ENCODE peak calls at places on chromosomes 4 and X, in four cellular contexts. K is AG10803, E is esophagus squamous epithelium, D is kidney epithelial cell. I is an unnamed sample.
A peak's percentile ranks its signal among the peaks of the same experiment; 100 is the strongest.

GRCh38 chrX:136920001-136920400 is 39.5 kb upstream of the RBMX start:
- DNase-seq in K (no peak), E (no peak), D (no peak), I (no peak)

GRCh38 chr4:30716671-30717207 is 3.4 kb upstream of the PCDH7 start:
- DNase-seq in K (no peak), E (no peak), D (no peak), I (no peak)

GRCh38 chrX:48676893-48677270 is 6.7 kb upstream of the WAS start:
- DNase-seq in K (no peak), E (no peak), D (no peak), I (no peak)

GRCh38 chrX:37378399-37378798 is 29.2 kb downstream of the PRRG1 start:
- DNase-seq in K (peak; percentile 32), E (no peak), D (no peak), I (no peak)

GRCh38 chr4:41050840-41051775 is 163.2 kb downstream of the APBB2 start:
- DNase-seq in K (no peak), E (no peak), D (no peak), I (no peak)

GRCh38 chr4:55871299-55871800 is 17.9 kb downstream of the EXOC1 start:
- DNase-seq in K (no peak), E (no peak), D (no peak), I (no peak)

GRCh38 chr4:1241936-1242505 is 6.9 kb downstream of the CTBP1 start:
- DNase-seq in K (no peak), E (no peak), D (no peak), I (no peak)

GRCh38 chrX:121987163-121987562 is 939.8 kb downstream of the GLUD2 start:
- DNase-seq in K (peak; percentile 68), E (no peak), D (no peak), I (no peak)

GRCh38 chrX:140510306-140510676 is 5.4 kb upstream of the SOX3 start:
- DNase-seq in K (no peak), E (no peak), D (no peak), I (no peak)

DNA sequence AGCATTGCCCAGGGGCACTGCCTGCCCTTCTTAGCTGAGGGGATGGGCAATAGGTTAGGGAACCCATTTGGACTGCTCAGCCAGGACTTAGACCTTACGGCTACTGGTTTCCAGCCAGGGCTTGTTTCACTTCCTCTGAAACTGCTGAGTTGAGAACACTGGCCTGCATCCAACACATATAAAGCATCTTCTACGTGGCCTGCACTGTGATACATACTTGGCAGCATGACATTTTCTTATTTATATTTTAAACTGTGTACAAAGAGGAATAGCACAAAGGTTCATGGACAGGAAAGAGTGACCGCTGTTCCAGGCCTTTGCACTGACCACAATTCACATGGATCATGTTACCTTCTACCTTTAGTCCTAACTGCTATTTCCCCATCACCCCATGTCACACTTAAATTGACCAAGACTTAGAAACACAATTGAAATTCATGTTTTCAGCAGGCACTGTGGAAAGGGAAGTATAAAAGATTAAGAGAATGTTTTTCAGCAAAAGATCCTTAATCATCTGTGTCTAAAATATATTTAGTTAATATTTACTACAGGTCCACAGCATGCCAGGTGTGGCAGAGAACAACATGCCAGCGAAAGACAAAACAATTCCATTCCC is 43.7 kb downstream of the NLGN4X start:
- DNase-seq in K (no peak), E (no peak), D (no peak), I (peak; percentile 1)
- H3K4me3 ChIP-seq in K (no peak overlapping the region), E (no peak overlapping the region), D (no peak overlapping the region), I (no peak overlapping the region)

GRCh38 chr4:136687596-136687995 is 844.7 kb downstream of the PCDH18 start:
- DNase-seq in K (no peak), E (no peak), D (no peak), I (no peak)

GRCh38 chr4:136690363-136690762 is 841.9 kb downstream of the PCDH18 start:
- DNase-seq in K (no peak), E (no peak), D (no peak), I (no peak)

GRCh38 chr4:136691607-136692006 is 840.7 kb downstream of the PCDH18 start:
- DNase-seq in K (no peak), E (no peak), D (no peak), I (no peak)

GRCh38 chr4:136687118-136687517 is 845.2 kb downstream of the PCDH18 start:
- DNase-seq in K (no peak), E (no peak), D (no peak), I (no peak)
- TF ChIP-seq CTCF in K (no peak), E (no peak), D (no peak), I (peak; percentile 51)

GRCh38 chr4:183798921-183799307 is 106.2 kb upstream of the STOX2 start:
- DNase-seq in K (no peak), E (no peak), D (no peak), I (no peak)

GRCh38 chr4:183801460-183802168 is 103.5 kb upstream of the STOX2 start:
- DNase-seq in K (no peak), E (no peak), D (no peak), I (no peak)

GRCh38 chr4:183797445-183798248 is 107.5 kb upstream of the STOX2 start:
- DNase-seq in K (peak; percentile 6), E (no peak), D (no peak), I (no peak)

GRCh38 chr4:183797041-183797444 is 108.1 kb upstream of the STOX2 start:
- DNase-seq in K (no peak), E (no peak), D (no peak), I (no peak)

DNA sequence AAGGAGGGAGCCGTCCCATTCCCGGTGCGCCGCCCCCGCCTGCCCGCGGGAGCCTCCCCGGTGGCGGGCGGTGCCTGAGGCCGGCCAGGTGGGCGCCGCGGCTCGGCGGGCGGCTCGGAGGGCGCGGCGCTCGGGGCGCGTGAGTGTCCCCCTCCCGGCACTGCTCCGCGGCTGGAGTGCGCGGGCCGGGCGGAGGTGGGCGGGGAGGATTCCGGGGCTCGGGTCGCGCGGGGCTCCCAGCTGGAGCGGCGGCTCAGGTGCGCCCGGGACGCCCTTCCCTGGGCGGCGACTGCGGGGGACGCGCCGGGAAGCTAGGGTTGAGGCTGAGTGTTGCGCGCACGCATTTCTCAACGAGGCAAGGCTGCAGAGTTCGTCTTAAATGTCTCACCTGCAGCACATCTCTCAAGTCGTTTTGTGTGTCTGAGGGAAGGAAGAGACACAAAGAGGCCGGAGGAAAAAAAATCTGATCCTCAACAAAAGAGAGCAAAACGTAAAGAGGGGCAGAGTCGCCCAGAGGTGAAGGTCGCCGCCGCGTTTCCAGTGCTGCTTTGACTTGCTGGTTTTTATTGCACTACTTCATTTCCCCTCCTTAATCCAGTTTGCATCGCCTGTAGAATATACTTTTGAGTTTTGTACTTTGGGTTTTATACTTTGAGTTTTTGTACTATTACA is 106.7 kb upstream of the STOX2 start:
- DNase-seq in K (no peak), E (no peak), D (no peak), I (no peak)
- H3K4me3 ChIP-seq in K (no peak overlapping the region), E (peak overlapping the region; percentile 70), D (peak overlapping the region; percentile 64), I (peak overlapping the region; percentile 72)

GRCh38 chr4:121048165-121048564 is 24.2 kb downstream of the NDNF start:
- DNase-seq in K (no peak), E (no peak), D (no peak), I (no peak)

GRCh38 chr4:121054373-121054772 is 18.0 kb downstream of the NDNF start:
- DNase-seq in K (no peak), E (no peak), D (no peak), I (no peak)

GRCh38 chr4:121049072-121049599 is 23.2 kb downstream of the NDNF start:
- DNase-seq in K (no peak), E (no peak), D (no peak), I (no peak)

GRCh38 chr4:121053601-121054143 is 18.7 kb downstream of the NDNF start:
- DNase-seq in K (peak; percentile 72), E (no peak), D (no peak), I (peak; percentile 9)

GRCh38 chr4:121050251-121050650 is 22.1 kb downstream of the NDNF start:
- DNase-seq in K (no peak), E (no peak), D (no peak), I (no peak)
- TF ChIP-seq CTCF in K (peak; percentile 44), E (no peak), D (peak; percentile 26), I (peak; percentile 48)

GRCh38 chrX:45767021-45767491 is 566.4 kb upstream of the DIPK2B start:
- DNase-seq in K (peak; percentile 75), E (no peak), D (no peak), I (no peak)
- H3K4me3 ChIP-seq in K (peak overlapping the region; percentile 72), E (no peak overlapping the region), D (peak overlapping the region; percentile 52), I (peak overlapping the region; percentile 79)

DNA sequence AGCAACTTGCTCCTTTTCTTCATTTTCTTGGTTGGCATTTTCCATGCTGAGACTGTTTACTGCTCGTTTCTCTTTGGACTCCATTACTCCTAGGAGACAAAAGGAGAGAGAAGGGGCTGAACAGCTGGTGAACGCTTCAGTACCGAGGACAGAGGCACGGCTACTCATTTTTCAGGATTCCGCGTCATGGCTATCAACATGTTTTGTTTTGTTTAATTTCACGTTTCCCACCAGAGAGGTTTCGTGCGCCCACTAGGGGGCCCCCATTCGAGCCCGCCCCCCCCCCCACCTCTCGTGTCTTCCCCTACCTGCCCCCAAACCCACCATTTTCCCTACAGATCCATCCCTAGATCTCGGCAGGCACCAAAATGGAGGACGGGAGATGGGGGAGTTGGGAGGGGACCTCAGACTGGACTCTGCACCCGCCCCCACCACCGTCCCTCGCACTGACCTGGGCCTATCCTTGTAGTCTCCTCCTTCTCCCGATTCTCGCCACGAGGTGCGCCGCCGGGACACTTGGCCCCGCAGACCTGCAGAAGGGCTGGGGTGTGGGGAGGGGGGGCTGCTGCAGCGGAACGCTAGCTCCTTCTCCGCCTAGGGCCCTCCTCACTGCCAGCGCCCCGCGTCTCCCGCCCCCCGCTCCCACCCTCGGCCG is 653 bp downstream of the BEX1 start:
- DNase-seq in K (peak; percentile 11), E (no peak), D (no peak), I (no peak)
- TF ChIP-seq CTCF in K (no peak), E (no peak), D (peak; percentile 3), I (no peak)

GRCh38 chrX:1657367-1658082 is 42.7 kb downstream of the ASMT start:
- DNase-seq in K (peak; percentile 35), E (no peak), D (no peak), I (no peak)
- H3K4me3 ChIP-seq in K (no peak overlapping the region), E (no peak overlapping the region), D (no peak overlapping the region), I (peak overlapping the region; percentile 5)

GRCh38 chr4:110508827-110509446 is 33.0 kb downstream of the ENPEP start:
- DNase-seq in K (peak; percentile 46), E (no peak), D (no peak), I (no peak)
- TF ChIP-seq CTCF in K (peak; percentile 70), E (no peak), D (peak; percentile 44), I (peak; percentile 58)

DNA sequence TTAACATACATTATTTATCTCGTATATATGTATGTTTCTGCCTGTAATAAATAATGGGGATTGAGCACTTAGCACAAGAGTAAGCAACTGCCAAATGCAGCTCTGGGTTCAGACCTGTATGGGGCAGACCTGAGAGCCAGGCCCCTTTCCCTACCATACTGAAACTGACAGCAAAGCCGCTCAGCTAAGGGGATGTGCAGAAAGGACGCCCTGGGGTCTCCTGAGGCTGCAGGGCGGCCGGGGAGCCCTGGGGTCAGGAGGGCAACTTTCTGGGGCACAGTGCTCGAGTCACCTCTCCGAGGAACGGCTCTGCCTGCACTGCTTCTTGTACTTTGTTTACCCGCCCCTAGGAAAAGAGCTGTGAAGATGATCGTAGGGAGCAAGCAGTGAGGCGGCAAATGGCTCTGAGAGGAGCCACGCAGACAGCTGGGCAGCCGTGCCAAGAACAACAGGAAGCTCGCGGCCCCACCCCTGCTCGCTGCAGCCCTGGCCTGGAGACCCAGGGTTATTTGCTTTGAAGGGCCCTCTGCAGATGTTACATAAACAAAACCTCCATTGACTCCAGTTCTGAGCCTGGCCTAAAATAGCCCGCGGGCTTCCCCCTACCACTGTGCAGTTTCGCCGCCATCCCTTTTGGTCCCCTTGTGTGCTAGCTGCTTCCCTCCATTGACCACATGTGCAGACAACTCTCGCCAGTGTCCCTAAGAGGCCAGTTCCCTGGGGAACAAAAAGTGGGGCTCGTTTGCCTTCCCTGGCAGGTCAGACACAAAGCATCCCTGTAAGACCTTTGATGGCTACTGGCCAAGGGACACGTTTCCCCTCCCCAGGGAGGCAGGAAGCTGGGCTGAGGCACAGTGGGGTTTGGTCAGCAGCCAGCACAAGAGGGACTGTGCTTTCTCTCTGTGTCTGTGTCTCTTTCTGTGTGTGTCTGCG is 111.3 kb upstream of the LNX1 start:
- DNase-seq in K (peak; percentile 82), E (no peak), D (peak; percentile 26), I (no peak)
- H3K4me3 ChIP-seq in K (peak overlapping the region; percentile 19), E (peak overlapping the region; percentile 1), D (no peak overlapping the region), I (peak overlapping the region; percentile 30)

I was measured in epithelial cell of proximal tubule.